ENCODE peak calls at places on chromosomes 6 and 20, in seven cellular contexts. S is HCT116, T is IMR-90, V is A549, B is lower leg skin, K is transverse colon, N is uterus. Y is an unnamed sample.

GRCh38 chr20:50224553-50225255 is 34.1 kb downstream of the CEBPB start:
- DNase-seq in S (no peak), N (peak; percentile 91), T (peak; percentile 97), B (peak; percentile 81), V (no peak), K (peak; percentile 65), Y (peak; percentile 44)

GRCh38 chr6:108751851-108752732 is 96.1 kb upstream of the ARMC2 start:
- DNase-seq in B (no peak), K (no peak), T (no peak), V (no peak), S (no peak), N (no peak), Y (no peak)

GRCh38 chr6:3732345-3733141 is 19.0 kb downstream of the PXDC1 start:
- DNase-seq in V (peak; percentile 44), K (peak; percentile 77), B (peak; percentile 66), T (peak; percentile 94), N (peak; percentile 79), S (no peak), Y (peak; percentile 67)

GRCh38 chr20:2688041-2688591 is 4.5 kb upstream of the EBF4 start:
- DNase-seq in B (no peak), S (peak; percentile 15), T (peak; percentile 29), V (no peak), N (no peak), K (peak; percentile 56), Y (peak; percentile 95)

GRCh38 chr20:19552144-19552895 is 205.7 kb upstream of the RIN2 start:
- DNase-seq in B (peak; percentile 26), T (peak; percentile 3), N (peak; percentile 39), V (peak; percentile 19), K (no peak), S (no peak), Y (peak; percentile 5)

GRCh38 chr6:24902782-24903181 is 33.0 kb downstream of the RIPOR2 start:
- DNase-seq in V (no peak), N (no peak), T (peak; percentile 94), S (peak; percentile 2), B (no peak), K (no peak), Y (no peak)

GRCh38 chr6:112384511-112384910 is 37.4 kb downstream of the RFPL4B start:
- DNase-seq in V (no peak), B (no peak), S (no peak), K (no peak), N (no peak), T (peak; percentile 8), Y (no peak)

GRCh38 chr6:135586844-135587243 is 89.3 kb upstream of the AHI1 start:
- DNase-seq in T (peak; percentile 47), V (no peak), B (no peak), K (no peak), N (no peak), S (no peak), Y (peak; percentile 16)

GRCh38 chr20:43681468-43681942 is 14.6 kb downstream of the MYBL2 start:
- DNase-seq in K (peak; percentile 25), N (no peak), B (no peak), T (no peak), S (no peak), V (no peak), Y (peak; percentile 27)

GRCh38 chr20:59948828-59949720 is 8.9 kb downstream of the FAM217B start:
- DNase-seq in V (no peak), K (no peak), N (peak; percentile 23), T (peak; percentile 67), B (no peak), S (peak; percentile 29), Y (peak; percentile 79)

GRCh38 chr20:23022849-23023248 is 12.3 kb upstream of the SSTR4 start:
- DNase-seq in K (no peak), T (no peak), S (no peak), B (no peak), V (no peak), N (no peak), Y (no peak)

GRCh38 chr6:7146079-7146828 is 38.5 kb downstream of the RREB1 start:
- DNase-seq in K (peak; percentile 77), T (peak; percentile 80), N (peak; percentile 55), S (no peak), V (no peak), B (peak; percentile 71), Y (peak; percentile 95)

GRCh38 chr20:34058831-34059230 is 53.2 kb downstream of the EIF2S2 start:
- DNase-seq in N (no peak), T (peak; percentile 23), K (no peak), S (no peak), B (no peak), V (no peak), Y (peak; percentile 22)

GRCh38 chr6:143677891-143678737 is at the start of gene PHACTR2:
- DNase-seq in N (peak; percentile 75), V (peak; percentile 40), B (peak; percentile 58), T (peak; percentile 71), S (peak; percentile 54), K (peak; percentile 66), Y (peak; percentile 54)

GRCh38 chr20:2816583-2817340 is 598 bp downstream of the TMEM239 start:
- DNase-seq in N (no peak), V (no peak), K (no peak), B (no peak), S (no peak), T (peak; percentile 9), Y (peak; percentile 54)

GRCh38 chr6:110083875-110084585 is 95.4 kb downstream of the WASF1 start:
- DNase-seq in K (no peak), B (no peak), S (no peak), N (no peak), T (no peak), V (no peak), Y (no peak)

GRCh38 chr6:6131492-6132109 is 124.9 kb upstream of the NRN1 start:
- DNase-seq in B (no peak), T (no peak), S (peak; percentile 10), N (no peak), V (peak; percentile 3), K (no peak), Y (peak; percentile 36)

GRCh38 chr20:11686900-11687543 is 230.7 kb upstream of the BTBD3 start:
- DNase-seq in S (no peak), K (peak; percentile 30), V (no peak), N (no peak), T (peak; percentile 1), B (no peak), Y (no peak)

GRCh38 chr20:52230406-52230805 is 38.8 kb upstream of the ZFP64 start:
- DNase-seq in K (no peak), N (no peak), B (no peak), S (no peak), V (no peak), T (no peak), Y (peak; percentile 48)

GRCh38 chr20:15711177-15711576 is 862.1 kb downstream of the KIF16B start:
- DNase-seq in V (no peak), S (no peak), K (no peak), T (no peak), N (no peak), B (no peak), Y (no peak)

GRCh38 chr6:54970337-54970736 is 123.8 kb downstream of the FAM83B start:
- DNase-seq in T (no peak), N (no peak), K (no peak), V (no peak), S (peak; percentile 94), B (no peak), Y (no peak)

GRCh38 chr6:114108119-114109002 is 137.4 kb upstream of the HDAC2 start:
- DNase-seq in S (peak; percentile 64), K (peak; percentile 56), V (peak; percentile 25), B (peak; percentile 30), N (peak; percentile 16), T (peak; percentile 68), Y (peak; percentile 58)

GRCh38 chr6:155245193-155245592 is 18.6 kb upstream of the CLDN20 start:
- DNase-seq in N (no peak), S (no peak), T (no peak), B (no peak), K (no peak), V (no peak), Y (no peak)

GRCh38 chr6:155248021-155249001 is 15.5 kb upstream of the CLDN20 start:
- DNase-seq in S (peak; percentile 21), B (peak; percentile 22), N (peak; percentile 75), K (peak; percentile 42), V (peak; percentile 21), T (peak; percentile 77), Y (peak; percentile 43)

GRCh38 chr6:155247618-155248017 is 16.2 kb upstream of the CLDN20 start:
- DNase-seq in B (no peak), V (peak; percentile 49), S (no peak), N (no peak), T (peak; percentile 26), K (no peak), Y (no peak)

GRCh38 chr6:155245871-155246270 is 17.9 kb upstream of the CLDN20 start:
- DNase-seq in S (no peak), T (no peak), V (no peak), B (no peak), N (no peak), K (no peak), Y (no peak)

DNA sequence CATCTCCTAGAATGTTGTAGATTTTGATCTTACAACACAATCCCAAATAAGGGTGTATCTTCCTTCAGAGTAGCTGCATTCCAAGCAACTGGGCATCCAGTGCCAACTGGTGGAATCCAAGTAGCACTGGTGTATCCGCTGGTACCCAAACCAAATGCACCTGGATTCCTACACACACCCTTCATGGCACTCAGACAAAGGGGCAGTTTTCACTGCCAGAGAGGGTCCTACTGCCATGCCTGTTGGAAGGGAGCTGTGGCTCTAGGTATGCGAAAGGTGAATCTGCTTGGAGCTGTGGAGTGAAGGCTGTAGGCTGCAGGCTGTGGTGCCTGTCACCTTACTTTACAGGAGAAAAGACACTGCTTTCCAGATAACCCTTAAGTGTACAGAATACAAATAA is 17.0 kb upstream of the CLDN20 start:
- DNase-seq in K (no peak), V (no peak), S (no peak), N (no peak), B (no peak), T (no peak), Y (no peak)
- TF ChIP-seq POLR2A in K (no peak), V (no peak), S (no peak), N (no peak), B (no peak), T (no peak), Y (no peak)

GRCh38 chr6:52577022-52577777 is at the start of gene TRAM2:
- DNase-seq in B (peak; percentile 47), T (peak; percentile 74), V (peak; percentile 40), S (peak; percentile 27), N (peak; percentile 84), K (peak; percentile 89), Y (peak; percentile 89)
- TF ChIP-seq POLR2A in B (no peak), T (peak; percentile 76), V (peak; percentile 59), S (peak; percentile 57), N (peak; percentile 21), K (peak; percentile 71), Y (peak; percentile 70)

DNA sequence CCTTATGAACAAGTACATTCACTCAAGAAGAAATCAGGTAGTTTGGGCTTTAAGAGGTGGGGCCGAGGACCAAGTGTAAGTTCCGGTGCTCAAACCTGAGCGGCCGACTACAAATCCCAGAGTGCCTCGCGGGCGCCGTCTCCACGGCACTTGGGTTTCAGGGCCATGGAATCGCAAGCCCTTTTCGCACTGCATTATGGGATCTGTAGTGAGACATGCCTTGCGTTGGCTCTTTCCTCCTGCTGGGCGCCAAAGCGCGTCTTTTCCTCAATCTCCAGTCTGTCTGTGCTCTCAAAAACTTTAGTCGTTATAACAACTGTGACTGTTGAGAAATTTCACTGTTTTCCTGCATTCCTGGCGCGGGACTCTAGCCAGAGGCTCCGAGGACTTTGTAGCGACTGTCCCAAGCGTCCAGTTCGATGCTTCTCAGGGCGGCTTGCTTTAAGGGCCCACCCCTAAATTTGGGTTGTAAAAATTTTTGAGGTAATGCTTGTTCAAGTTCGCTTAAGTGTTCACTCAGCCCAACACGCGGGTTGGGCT is 408 bp upstream of the FBXO9 start:
- DNase-seq in K (peak; percentile 98), B (peak; percentile 98), V (peak; percentile 85), N (peak; percentile 97), T (peak; percentile 97), S (peak; percentile 97), Y (peak; percentile 99)
- TF ChIP-seq POLR2A in K (no peak), B (no peak), V (no peak), N (no peak), T (no peak), S (peak; percentile 17), Y (no peak)

GRCh38 chr6:21588812-21589811 is 4.4 kb upstream of the SOX4 start:
- DNase-seq in V (peak; percentile 53), N (peak; percentile 85), T (peak; percentile 90), S (peak; percentile 64), K (peak; percentile 91), B (peak; percentile 82), Y (peak; percentile 89)
- TF ChIP-seq POLR2A in V (no peak), N (peak; percentile 19), T (peak; percentile 44), S (peak; percentile 22), K (peak; percentile 78), B (no peak), Y (peak; percentile 24)

Y was measured in NB4.